ENCODE peak calls at places on chromosome 3, in seven cellular contexts. One of them, this sample, is unnamed.

GRCh38 chr3:191350389-191351090 is 20.2 kb upstream of the UTS2B start:
- DNase-seq in mesendoderm: no peak
- DNase-seq in endodermal cell: no peak
- DNase-seq in fibroblast of lung: peak; percentile 52
- DNase-seq in right atrium auricular region: no peak
- DNase-seq in body of pancreas: no peak
- DNase-seq in hepatocyte: no peak
- DNase-seq in this sample: no peak

GRCh38 chr3:147298511-147298982 is 107.8 kb downstream of the ZIC4 start:
- DNase-seq in mesendoderm: peak; percentile 90
- DNase-seq in fibroblast of lung: peak; percentile 100
- DNase-seq in endodermal cell: no peak
- DNase-seq in body of pancreas: no peak
- DNase-seq in right atrium auricular region: no peak
- DNase-seq in hepatocyte: peak; percentile 61
- DNase-seq in this sample: no peak

GRCh38 chr3:78957456-78957855 is 810.3 kb downstream of the ROBO1 start:
- DNase-seq in body of pancreas: no peak
- DNase-seq in right atrium auricular region: no peak
- DNase-seq in hepatocyte: no peak
- DNase-seq in endodermal cell: peak; percentile 55
- DNase-seq in fibroblast of lung: no peak
- DNase-seq in mesendoderm: peak; percentile 88
- DNase-seq in this sample: no peak

GRCh38 chr3:100073555-100074307 is 40.6 kb downstream of the FILIP1L start:
- DNase-seq in mesendoderm: peak; percentile 78
- DNase-seq in endodermal cell: peak; percentile 65
- DNase-seq in right atrium auricular region: no peak
- DNase-seq in hepatocyte: peak; percentile 72
- DNase-seq in body of pancreas: no peak
- DNase-seq in fibroblast of lung: peak; percentile 91
- DNase-seq in this sample: no peak

GRCh38 chr3:16950282-16950681 is 65.5 kb downstream of the PLCL2 start:
- DNase-seq in body of pancreas: no peak
- DNase-seq in hepatocyte: no peak
- DNase-seq in endodermal cell: no peak
- DNase-seq in mesendoderm: no peak
- DNase-seq in fibroblast of lung: no peak
- DNase-seq in right atrium auricular region: no peak
- DNase-seq in this sample: no peak

GRCh38 chr3:76827647-76828273 is 212.1 kb upstream of the ROBO2 start:
- DNase-seq in hepatocyte: peak; percentile 6
- DNase-seq in body of pancreas: no peak
- DNase-seq in right atrium auricular region: no peak
- DNase-seq in mesendoderm: no peak
- DNase-seq in endodermal cell: no peak
- DNase-seq in fibroblast of lung: no peak
- DNase-seq in this sample: no peak

GRCh38 chr3:176765491-176765890 is 431.8 kb downstream of the TBL1XR1 start:
- DNase-seq in right atrium auricular region: no peak
- DNase-seq in fibroblast of lung: peak; percentile 73
- DNase-seq in hepatocyte: no peak
- DNase-seq in endodermal cell: no peak
- DNase-seq in mesendoderm: no peak
- DNase-seq in body of pancreas: no peak
- DNase-seq in this sample: no peak

GRCh38 chr3:48456466-48456865 is 9.9 kb downstream of the ATRIP start:
- DNase-seq in right atrium auricular region: no peak
- DNase-seq in mesendoderm: no peak
- DNase-seq in body of pancreas: no peak
- DNase-seq in fibroblast of lung: no peak
- DNase-seq in endodermal cell: no peak
- DNase-seq in hepatocyte: no peak
- DNase-seq in this sample: no peak

GRCh38 chr3:128488636-128488994 is 4.4 kb downstream of the GATA2 start:
- DNase-seq in mesendoderm: peak; percentile 70
- DNase-seq in endodermal cell: no peak
- DNase-seq in right atrium auricular region: no peak
- DNase-seq in hepatocyte: no peak
- DNase-seq in body of pancreas: no peak
- DNase-seq in fibroblast of lung: peak; percentile 37
- DNase-seq in this sample: no peak

GRCh38 chr3:13884851-13885703 is 5.2 kb upstream of the WNT7A start:
- DNase-seq in hepatocyte: peak; percentile 81
- DNase-seq in fibroblast of lung: no peak
- DNase-seq in mesendoderm: peak; percentile 69
- DNase-seq in right atrium auricular region: peak; percentile 46
- DNase-seq in endodermal cell: peak; percentile 91
- DNase-seq in body of pancreas: peak; percentile 74
- DNase-seq in this sample: peak; percentile 60

GRCh38 chr3:23879485-23879884 is 37.3 kb downstream of the NKIRAS1 start:
- DNase-seq in mesendoderm: no peak
- DNase-seq in right atrium auricular region: no peak
- DNase-seq in body of pancreas: no peak
- DNase-seq in hepatocyte: no peak
- DNase-seq in fibroblast of lung: no peak
- DNase-seq in endodermal cell: no peak
- DNase-seq in this sample: no peak

GRCh38 chr3:191120447-191121304 is 78.4 kb upstream of the OSTN start:
- DNase-seq in body of pancreas: no peak
- DNase-seq in fibroblast of lung: peak; percentile 30
- DNase-seq in endodermal cell: no peak
- DNase-seq in hepatocyte: no peak
- DNase-seq in right atrium auricular region: no peak
- DNase-seq in mesendoderm: no peak
- DNase-seq in this sample: no peak

GRCh38 chr3:38843898-38844297 is 27.9 kb upstream of the SCN10A start:
- DNase-seq in right atrium auricular region: no peak
- DNase-seq in mesendoderm: peak; percentile 63
- DNase-seq in hepatocyte: peak; percentile 52
- DNase-seq in fibroblast of lung: peak; percentile 44
- DNase-seq in endodermal cell: no peak
- DNase-seq in body of pancreas: no peak
- DNase-seq in this sample: no peak

GRCh38 chr3:125107861-125108567 is 52.2 kb upstream of the HEG1 start:
- DNase-seq in endodermal cell: no peak
- DNase-seq in fibroblast of lung: peak; percentile 96
- DNase-seq in mesendoderm: no peak
- DNase-seq in body of pancreas: no peak
- DNase-seq in right atrium auricular region: no peak
- DNase-seq in hepatocyte: no peak
- DNase-seq in this sample: no peak
- H3K27ac ChIP-seq in endodermal cell: no peak overlapping the region
- H3K27ac ChIP-seq in fibroblast of lung: peak overlapping the region; percentile 78
- H3K27ac ChIP-seq in mesendoderm: no peak overlapping the region
- H3K27ac ChIP-seq in body of pancreas: no peak overlapping the region
- H3K27ac ChIP-seq in right atrium auricular region: peak overlapping the region; percentile 14
- H3K27ac ChIP-seq in hepatocyte: no peak overlapping the region
- H3K27ac ChIP-seq in this sample: no peak overlapping the region

GRCh38 chr3:121718205-121718846 is 31.2 kb downstream of the GOLGB1 start:
- DNase-seq in right atrium auricular region: no peak
- DNase-seq in mesendoderm: no peak
- DNase-seq in body of pancreas: no peak
- DNase-seq in fibroblast of lung: no peak
- DNase-seq in endodermal cell: no peak
- DNase-seq in hepatocyte: no peak
- DNase-seq in this sample: no peak
- H3K36me3 ChIP-seq in right atrium auricular region: peaks cover 93% of the 10 kb centered on the region
- H3K36me3 ChIP-seq in mesendoderm: peaks cover 2% of the 10 kb centered on the region
- H3K36me3 ChIP-seq in body of pancreas: peaks cover 49% of the 10 kb centered on the region
- H3K36me3 ChIP-seq in fibroblast of lung: peaks cover 6% of the 10 kb centered on the region
- H3K36me3 ChIP-seq in endodermal cell: peaks cover 93% of the 10 kb centered on the region
- H3K36me3 ChIP-seq in hepatocyte: peaks cover 14% of the 10 kb centered on the region
- H3K36me3 ChIP-seq in this sample: peaks cover 99% of the 10 kb centered on the region

GRCh38 chr3:11613851-11614491 is 29.7 kb downstream of the VGLL4 start:
- DNase-seq in hepatocyte: no peak
- DNase-seq in body of pancreas: no peak
- DNase-seq in fibroblast of lung: no peak
- DNase-seq in right atrium auricular region: no peak
- DNase-seq in endodermal cell: no peak
- DNase-seq in mesendoderm: no peak
- DNase-seq in this sample: peak; percentile 75
- H3K27ac ChIP-seq in hepatocyte: peak overlapping the region; percentile 39
- H3K27ac ChIP-seq in body of pancreas: no peak overlapping the region
- H3K27ac ChIP-seq in fibroblast of lung: no peak overlapping the region
- H3K27ac ChIP-seq in right atrium auricular region: no peak overlapping the region
- H3K27ac ChIP-seq in endodermal cell: no peak overlapping the region
- H3K27ac ChIP-seq in mesendoderm: no peak overlapping the region
- H3K27ac ChIP-seq in this sample: no peak overlapping the region

GRCh38 chr3:46676601-46677071 is 16.8 kb downstream of the ALS2CL start:
- DNase-seq in endodermal cell: no peak
- DNase-seq in fibroblast of lung: no peak
- DNase-seq in body of pancreas: peak; percentile 6
- DNase-seq in right atrium auricular region: no peak
- DNase-seq in mesendoderm: no peak
- DNase-seq in hepatocyte: no peak
- DNase-seq in this sample: no peak
- H3K36me3 ChIP-seq in endodermal cell: no peaks in the 10 kb centered on the region
- H3K36me3 ChIP-seq in fibroblast of lung: no peaks in the 10 kb centered on the region
- H3K36me3 ChIP-seq in body of pancreas: no peaks in the 10 kb centered on the region
- H3K36me3 ChIP-seq in right atrium auricular region: peaks cover 19% of the 10 kb centered on the region
- H3K36me3 ChIP-seq in mesendoderm: no peaks in the 10 kb centered on the region
- H3K36me3 ChIP-seq in hepatocyte: no peaks in the 10 kb centered on the region
- H3K36me3 ChIP-seq in this sample: peaks cover 6% of the 10 kb centered on the region

DNA sequence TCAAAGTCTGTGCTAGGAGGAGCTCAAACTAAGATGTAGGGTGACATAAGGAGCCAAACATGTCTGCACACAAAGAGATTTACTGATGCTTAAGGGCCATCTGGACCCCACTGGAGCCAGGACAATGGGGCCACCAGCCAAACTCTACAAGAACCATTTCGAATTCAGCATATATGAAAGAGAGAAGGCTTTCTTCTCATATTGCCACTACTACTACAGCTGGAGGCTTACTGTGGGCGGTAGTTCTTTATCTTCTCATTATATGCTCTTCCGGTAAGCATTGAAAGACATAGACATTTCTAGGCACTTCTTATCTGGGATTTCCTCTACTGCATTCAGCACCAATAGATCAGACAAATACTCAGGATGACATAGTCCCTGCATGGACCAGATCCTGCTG is 404.4 kb upstream of the PROK2 start:
- DNase-seq in fibroblast of lung: no peak
- DNase-seq in endodermal cell: no peak
- DNase-seq in hepatocyte: no peak
- DNase-seq in right atrium auricular region: no peak
- DNase-seq in mesendoderm: no peak
- DNase-seq in body of pancreas: no peak
- DNase-seq in this sample: no peak
- H3K27ac ChIP-seq in fibroblast of lung: no peak overlapping the region
- H3K27ac ChIP-seq in endodermal cell: no peak overlapping the region
- H3K27ac ChIP-seq in hepatocyte: no peak overlapping the region
- H3K27ac ChIP-seq in right atrium auricular region: no peak overlapping the region
- H3K27ac ChIP-seq in mesendoderm: no peak overlapping the region
- H3K27ac ChIP-seq in body of pancreas: no peak overlapping the region
- H3K27ac ChIP-seq in this sample: no peak overlapping the region

GRCh38 chr3:125039041-125039896 is 16.5 kb downstream of the HEG1 start:
- DNase-seq in fibroblast of lung: no peak
- DNase-seq in endodermal cell: peak; percentile 73
- DNase-seq in body of pancreas: no peak
- DNase-seq in right atrium auricular region: no peak
- DNase-seq in hepatocyte: no peak
- DNase-seq in mesendoderm: peak; percentile 84
- DNase-seq in this sample: no peak
- H3K36me3 ChIP-seq in fibroblast of lung: peaks cover 2% of the 10 kb centered on the region
- H3K36me3 ChIP-seq in endodermal cell: peaks cover 9% of the 10 kb centered on the region
- H3K36me3 ChIP-seq in body of pancreas: no peaks in the 10 kb centered on the region
- H3K36me3 ChIP-seq in right atrium auricular region: no peaks in the 10 kb centered on the region
- H3K36me3 ChIP-seq in hepatocyte: no peaks in the 10 kb centered on the region
- H3K36me3 ChIP-seq in mesendoderm: peaks cover 1% of the 10 kb centered on the region
- H3K36me3 ChIP-seq in this sample: no peaks in the 10 kb centered on the region

GRCh38 chr3:66500575-66501482 is at the start of gene LRIG1:
- DNase-seq in body of pancreas: peak; percentile 100
- DNase-seq in fibroblast of lung: peak; percentile 98
- DNase-seq in endodermal cell: peak; percentile 100
- DNase-seq in hepatocyte: peak; percentile 99
- DNase-seq in mesendoderm: peak; percentile 99
- DNase-seq in right atrium auricular region: peak; percentile 99
- DNase-seq in this sample: peak; percentile 100
- H3K27ac ChIP-seq in body of pancreas: peak within 1 kb of the TSS; percentile 94
- H3K27ac ChIP-seq in fibroblast of lung: peak within 1 kb of the TSS; percentile 78
- H3K27ac ChIP-seq in endodermal cell: peak within 1 kb of the TSS; percentile 72
- H3K27ac ChIP-seq in hepatocyte: peak within 1 kb of the TSS; percentile 43
- H3K27ac ChIP-seq in mesendoderm: peak within 1 kb of the TSS; percentile 77
- H3K27ac ChIP-seq in right atrium auricular region: peak within 1 kb of the TSS; percentile 95
- H3K27ac ChIP-seq in this sample: peak within 1 kb of the TSS; percentile 90

This sample was measured in upper lobe of right lung.